ENCODE peak calls at places on chromosomes 12 and 14, in seven cellular contexts. W is fibroblast of lung, Y is K562, H is neural progenitor cell, V is IMR-90, C is endodermal cell, O is HCT116. Z is an unnamed sample. For H3K4me1 and H3K9me3, the result is how much of the 10 kb centered on the place peaks cover.

GRCh38 chr14:70887207-70888150 is 19.8 kb upstream of the PCNX1 start:
- DNase-seq in H (no peak), W (peak), Y (no peak), O (no peak), V (peak), C (no peak), Z (no peak)

GRCh38 chr14:59897757-59898383 is 22.1 kb upstream of the LRRC9 start:
- DNase-seq in H (peak), Y (no peak), V (no peak), O (peak), C (peak), W (peak), Z (peak)

GRCh38 chr14:78240567-78240966 is 70.4 kb downstream of the NRXN3 start:
- DNase-seq in C (no peak), V (no peak), W (no peak), O (no peak), Y (no peak), H (no peak), Z (no peak)

GRCh38 chr14:67562776-67563150 is 29.7 kb downstream of the PLEKHH1 start:
- DNase-seq in W (no peak), H (no peak), O (no peak), C (no peak), V (no peak), Y (no peak), Z (no peak)

GRCh38 chr12:94951071-94951639 is 52.3 kb downstream of the NDUFA12 start:
- DNase-seq in W (no peak), O (no peak), Y (no peak), C (peak), V (no peak), H (no peak), Z (no peak)

GRCh38 chr14:81446279-81447007 is 46.3 kb upstream of the STON2 start:
- DNase-seq in V (no peak), C (no peak), W (no peak), Y (no peak), O (no peak), H (peak), Z (no peak)

GRCh38 chr12:30753233-30753632 is 1.5 kb downstream of the CAPRIN2 start:
- DNase-seq in H (peak), C (peak), V (peak), O (no peak), Y (peak), W (peak), Z (no peak)

GRCh38 chr12:45183263-45183662 is 32.6 kb upstream of the ANO6 start:
- DNase-seq in V (peak), Y (no peak), H (no peak), C (no peak), O (no peak), W (peak), Z (no peak)

GRCh38 chr14:69685217-69685616 is 73.8 kb downstream of the SUSD6 start:
- DNase-seq in H (no peak), V (peak), C (no peak), W (no peak), Y (no peak), O (no peak), Z (no peak)

GRCh38 chr14:69580009-69580577 is 5.4 kb upstream of the CCDC177 start:
- DNase-seq in C (peak), H (peak), Y (peak), W (peak), O (peak), V (peak), Z (no peak)

GRCh38 chr12:102435827-102436436 is 44.4 kb downstream of the IGF1 start:
- DNase-seq in V (no peak), Y (no peak), W (no peak), H (no peak), C (no peak), O (no peak), Z (no peak)

GRCh38 chr12:113062502-113063395 is 6.2 kb downstream of the DTX1 start:
- DNase-seq in O (no peak), C (no peak), Y (no peak), V (no peak), H (peak), W (no peak), Z (no peak)

GRCh38 chr12:53798575-53798974 is 46.8 kb upstream of the CISTR start:
- DNase-seq in V (no peak), C (no peak), H (no peak), O (peak), Y (no peak), W (no peak), Z (no peak)

GRCh38 chr12:68028647-68029046 is 39.4 kb downstream of the IFNG-AS1 start:
- DNase-seq in C (no peak), W (no peak), Y (no peak), V (no peak), H (no peak), O (no peak), Z (no peak)

GRCh38 chr12:100520048-100520769 is 46.5 kb downstream of the NR1H4 start:
- DNase-seq in C (no peak), W (no peak), Y (no peak), H (peak), O (no peak), V (no peak), Z (no peak)

GRCh38 chr14:81033841-81034240 is 78.4 kb downstream of the TSHR start:
- DNase-seq in C (no peak), W (no peak), O (no peak), V (no peak), Y (no peak), H (no peak), Z (no peak)

GRCh38 chr12:10027311-10028099 is 3.0 kb upstream of the CLEC9A start:
- DNase-seq in H (no peak), V (peak), C (no peak), O (no peak), Y (no peak), W (peak), Z (no peak)

GRCh38 chr12:117188121-117188665 is 2.1 kb downstream of the FBXO21 start:
- DNase-seq in H (no peak), W (no peak), V (no peak), Y (no peak), O (no peak), C (no peak), Z (no peak)

GRCh38 chr14:60275932-60276331 is 26.9 kb downstream of the PPM1A start:
- DNase-seq in W (no peak), O (no peak), C (no peak), V (no peak), H (no peak), Y (no peak), Z (no peak)

GRCh38 chr12:98799822-98800221 is 154.7 kb downstream of the APAF1 start:
- DNase-seq in C (peak), W (no peak), H (no peak), V (no peak), Y (no peak), O (no peak), Z (no peak)

GRCh38 chr12:77133566-77133965 is 68.2 kb upstream of the E2F7 start:
- DNase-seq in V (peak), Y (no peak), H (peak), O (no peak), C (peak), W (peak), Z (peak)

GRCh38 chr12:52213541-52214420 is 19.3 kb upstream of the KRT7 start:
- DNase-seq in Y (peak), O (peak), H (peak), W (peak), V (peak), C (peak), Z (peak)

GRCh38 chr12:98369601-98370000 is 145.8 kb upstream of the TMPO start:
- DNase-seq in O (no peak), H (no peak), W (no peak), V (no peak), Y (no peak), C (no peak), Z (no peak)

GRCh38 chr14:77660754-77661153 is 44.3 kb upstream of the SPTLC2 start:
- DNase-seq in C (no peak), V (no peak), Y (no peak), O (no peak), W (no peak), H (peak), Z (no peak)

GRCh38 chr12:98701166-98701565 is 56.1 kb downstream of the APAF1 start:
- DNase-seq in Y (no peak), C (no peak), H (no peak), V (peak), O (no peak), W (peak), Z (no peak)

GRCh38 chr12:118058227-118058626 is 2.8 kb downstream of the WSB2 start:
- DNase-seq in O (no peak), W (no peak), V (no peak), H (no peak), Y (no peak), C (no peak), Z (no peak)

GRCh38 chr12:79650440-79650839 is 40.3 kb downstream of the PAWR start:
- DNase-seq in W (no peak), V (no peak), Y (no peak), H (no peak), C (no peak), O (no peak), Z (no peak)

GRCh38 chr12:106332536-106332935 is 25.0 kb upstream of the POLR3B start:
- DNase-seq in H (no peak), C (no peak), O (no peak), W (no peak), Y (no peak), V (no peak), Z (no peak)

GRCh38 chr12:129903956-129904769 is at the start of gene TMEM132D:
- DNase-seq in Y (no peak), O (no peak), V (no peak), H (peak), C (peak), W (no peak), Z (no peak)

GRCh38 chr12:70660620-70661219 is 23.5 kb upstream of the PTPRB start:
- DNase-seq in V (peak), C (no peak), O (peak), W (peak), H (no peak), Y (peak), Z (no peak)

GRCh38 chr14:100476012-100476822 is 111.0 kb downstream of the BEGAIN start:
- DNase-seq in O (peak), C (peak), W (peak), H (no peak), Y (no peak), V (peak), Z (peak)

GRCh38 chr12:5587701-5588100 is 155.8 kb downstream of the NTF3 start:
- DNase-seq in O (no peak), C (peak), V (no peak), Y (no peak), H (peak), W (no peak), Z (no peak)

GRCh38 chr12:27013606-27014084 is 539 bp downstream of the TM7SF3 start:
- DNase-seq in V (peak), O (no peak), H (peak), Y (peak), W (peak), C (no peak), Z (peak)

GRCh38 chr14:72646861-72647528 is 246.9 kb downstream of the DPF3 start:
- DNase-seq in V (peak), Y (no peak), W (peak), H (no peak), C (no peak), O (no peak), Z (no peak)

GRCh38 chr14:100722367-100722766 is 4.3 kb upstream of the DLK1 start:
- DNase-seq in H (no peak), V (no peak), O (no peak), C (no peak), W (no peak), Y (no peak), Z (no peak)

GRCh38 chr12:41897593-41897992 is 247.1 kb downstream of the GXYLT1 start:
- DNase-seq in Y (no peak), C (no peak), O (no peak), W (no peak), H (no peak), V (no peak), Z (no peak)

GRCh38 chr12:102669056-102669455 is 188.7 kb upstream of the IGF1 start:
- DNase-seq in O (no peak), C (no peak), V (no peak), H (no peak), Y (no peak), W (no peak), Z (no peak)

GRCh38 chr14:50342211-50343080 is 30.3 kb downstream of the DMAC2L start:
- DNase-seq in C (peak), W (peak), V (peak), H (peak), O (no peak), Y (peak), Z (peak)

GRCh38 chr14:61747342-61747741 is 14.9 kb upstream of the SNAPC1 start:
- DNase-seq in Y (no peak), C (no peak), O (no peak), W (peak), H (no peak), V (no peak), Z (no peak)

GRCh38 chr14:55665067-55665700 is 85.2 kb downstream of the KTN1 start:
- DNase-seq in C (no peak), W (peak), Y (no peak), H (no peak), O (no peak), V (peak), Z (no peak)

GRCh38 chr12:21073129-21073528 is 57.9 kb upstream of the SLCO1B1 start:
- DNase-seq in Y (no peak), C (no peak), V (no peak), O (peak), W (no peak), H (no peak), Z (no peak)
- H3K9ac ChIP-seq in Y (no peak), C (no peak), V (no peak), O (peak), W (no peak), H (no peak), Z (no peak)

GRCh38 chr12:32893008-32893407 is 3.6 kb downstream of the PKP2 start:
- DNase-seq in O (no peak), W (no peak), V (no peak), Y (no peak), C (no peak), H (peak), Z (no peak)

GRCh38 chr12:32893458-32893857 is 3.1 kb downstream of the PKP2 start:
- DNase-seq in H (no peak), O (no peak), V (no peak), C (no peak), W (no peak), Y (no peak), Z (no peak)

GRCh38 chr12:32889073-32889760 is 7.4 kb downstream of the PKP2 start:
- DNase-seq in H (no peak), W (no peak), V (no peak), Y (no peak), O (no peak), C (no peak), Z (peak)

GRCh38 chr12:32891956-32892355 is 4.6 kb downstream of the PKP2 start:
- DNase-seq in C (peak), Y (no peak), O (no peak), V (no peak), W (no peak), H (peak), Z (no peak)

DNA sequence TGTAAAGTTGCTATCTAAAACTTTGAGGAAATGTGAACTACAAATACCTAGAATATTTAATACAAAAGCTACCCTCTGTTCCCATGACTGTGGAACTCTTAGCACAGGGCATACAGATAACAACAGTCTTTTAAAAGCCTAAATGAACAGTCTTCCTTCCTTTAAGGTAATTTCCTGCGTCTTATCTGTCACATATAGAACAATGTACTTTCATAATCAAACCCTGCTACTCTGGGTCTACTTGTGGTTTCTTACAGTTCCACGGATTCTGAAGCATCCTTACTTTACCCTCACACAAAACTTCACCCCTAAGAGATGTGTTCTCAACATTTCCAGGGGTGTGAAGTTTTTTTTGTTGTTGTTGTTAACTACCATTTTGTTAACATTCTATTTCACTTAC is 5.1 kb downstream of the PKP2 start:
- DNase-seq in Y (no peak), O (no peak), H (no peak), W (no peak), V (no peak), C (no peak), Z (no peak)
- H3K4me1 ChIP-seq in Y (under half), O (under half), H (under half), W (under half), V (under half), C (under half), Z (under half)

GRCh38 chr12:133129368-133130037 is 571 bp downstream of the ZNF891 start:
- DNase-seq in O (no peak), H (no peak), V (peak), W (peak), Y (no peak), C (peak), Z (no peak)
- H3K9me3 ChIP-seq in O (under half), H (half or more), V (under half), W (under half), Y (under half), C (half or more), Z (under half)

GRCh38 chr14:65101631-65102440 is 481 bp downstream of the MAX start:
- DNase-seq in Y (no peak), H (peak), O (no peak), W (no peak), C (peak), V (no peak), Z (peak)
- H3K9ac ChIP-seq in Y (peak), H (peak), O (peak), W (peak), C (peak), V (peak), Z (peak)

DNA sequence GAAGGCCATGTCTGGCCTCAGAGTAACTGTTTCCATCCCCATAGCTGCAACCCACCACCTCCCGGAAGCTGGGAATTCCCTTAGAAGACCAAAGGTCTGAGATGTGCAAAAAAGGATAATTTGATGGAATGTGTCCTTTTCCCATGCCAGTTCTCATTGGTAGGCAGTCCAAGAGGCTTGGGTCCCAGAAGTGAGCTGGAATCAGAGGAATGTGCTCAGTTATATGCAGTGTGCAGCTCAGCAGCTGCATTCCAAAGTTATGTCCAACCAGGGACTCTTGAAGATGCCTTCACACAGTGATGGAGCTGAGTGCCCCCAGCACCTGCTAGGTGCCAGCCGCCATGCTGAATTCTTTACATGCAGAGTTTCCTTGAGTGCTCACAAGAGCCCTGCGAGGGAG is 583.9 kb upstream of the TBX3 start:
- DNase-seq in Y (no peak), W (no peak), V (no peak), H (no peak), O (no peak), C (no peak), Z (no peak)
- H3K4me1 ChIP-seq in Y (under half), W (under half), V (under half), H (under half), O (under half), C (under half), Z (under half)

GRCh38 chr14:105894125-105894977 is 368.0 kb downstream of the TMEM121 start:
- DNase-seq in Y (peak), W (no peak), H (no peak), C (peak), O (no peak), V (no peak), Z (no peak)
- H3K9me3 ChIP-seq in Y (under half), W (under half), H (under half), C (under half), O (under half), V (under half), Z (under half)

DNA sequence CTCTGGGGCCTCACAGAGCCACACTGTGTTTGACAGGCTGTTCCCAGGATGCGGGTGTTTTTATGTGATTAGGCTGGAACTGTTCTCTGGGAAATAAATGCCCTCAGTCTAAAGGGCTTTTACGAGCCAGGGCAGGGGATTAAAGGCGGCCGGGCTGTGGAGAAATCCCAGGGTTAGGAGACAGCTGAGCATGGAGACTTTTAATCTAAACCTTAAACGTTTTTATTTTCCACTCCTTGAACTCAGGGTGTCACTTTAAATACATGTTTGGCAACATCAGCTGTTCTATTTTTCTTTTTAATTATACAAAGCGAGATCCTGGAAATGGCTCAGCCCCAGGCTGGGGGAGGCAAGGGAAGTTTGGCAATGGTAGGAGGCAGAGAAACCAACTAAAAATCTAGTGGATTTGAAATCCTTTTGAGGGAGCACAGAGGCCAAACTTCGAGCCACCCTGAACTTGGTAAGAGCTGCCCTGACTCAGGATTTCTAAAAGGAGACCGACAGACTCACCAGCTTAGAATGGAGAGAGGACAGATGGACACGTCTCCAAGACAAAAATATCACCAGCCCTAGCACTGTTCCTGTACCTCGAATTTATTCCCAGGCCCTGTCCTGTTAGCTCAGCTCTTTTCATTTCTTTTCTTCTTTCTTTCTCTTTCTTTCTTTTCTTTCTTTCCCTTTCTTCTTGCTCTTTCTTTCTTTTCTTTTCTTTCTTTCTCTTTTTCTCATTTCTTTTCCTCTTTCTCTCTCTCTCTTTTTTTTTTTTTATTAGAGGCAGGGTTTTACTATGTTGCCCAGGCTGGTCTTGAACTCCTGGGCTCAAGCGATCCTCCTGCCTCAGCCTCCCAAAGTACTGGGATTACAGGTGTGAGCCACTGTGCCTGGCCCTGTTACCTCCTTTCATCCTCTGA is 15.8 kb upstream of the ORAI1 start:
- DNase-seq in W (peak), C (peak), H (peak), O (no peak), Y (no peak), V (peak), Z (no peak)
- H3K9ac ChIP-seq in W (no peak), C (no peak), H (no peak), O (no peak), Y (peak), V (peak), Z (no peak)

Z was measured in colonic mucosa.